ENCODE peak calls at places on chromosomes 16 and 17, in four cellular contexts. One of them, this sample, is unnamed.

GRCh38 chr16:29820730-29821662 is 734 bp downstream of the MVP start:
- DNase-seq in islet precursor cell: no peak
- DNase-seq in activated T-cell treated with anti-CD3 and anti-CD28 coated beads for 1 hour: no peak
- DNase-seq in DMS79: peak
- DNase-seq in this sample: peak

GRCh38 chr16:53945996-53946395 is 242.0 kb downstream of the FTO start:
- DNase-seq in DMS79: no peak
- DNase-seq in activated T-cell treated with anti-CD3 and anti-CD28 coated beads for 1 hour: no peak
- DNase-seq in islet precursor cell: no peak
- DNase-seq in this sample: peak

GRCh38 chr16:57265850-57266530 is 18.5 kb downstream of the PLLP start:
- DNase-seq in activated T-cell treated with anti-CD3 and anti-CD28 coated beads for 1 hour: no peak
- DNase-seq in DMS79: no peak
- DNase-seq in islet precursor cell: no peak
- DNase-seq in this sample: no peak

GRCh38 chr17:30380106-30380420 is 1.3 kb downstream of the CPD start:
- DNase-seq in DMS79: no peak
- DNase-seq in activated T-cell treated with anti-CD3 and anti-CD28 coated beads for 1 hour: no peak
- DNase-seq in islet precursor cell: no peak
- DNase-seq in this sample: peak

GRCh38 chr17:39921323-39921722 is 2.9 kb upstream of the GSDMB start:
- DNase-seq in DMS79: no peak
- DNase-seq in activated T-cell treated with anti-CD3 and anti-CD28 coated beads for 1 hour: no peak
- DNase-seq in islet precursor cell: no peak
- DNase-seq in this sample: no peak

GRCh38 chr17:49612721-49613120 is 37.0 kb downstream of the NXPH3 start:
- DNase-seq in activated T-cell treated with anti-CD3 and anti-CD28 coated beads for 1 hour: no peak
- DNase-seq in islet precursor cell: no peak
- DNase-seq in DMS79: no peak
- DNase-seq in this sample: no peak

GRCh38 chr16:64365448-64365858 is 756.4 kb downstream of the CDH11 start:
- DNase-seq in activated T-cell treated with anti-CD3 and anti-CD28 coated beads for 1 hour: no peak
- DNase-seq in islet precursor cell: no peak
- DNase-seq in DMS79: no peak
- DNase-seq in this sample: no peak

GRCh38 chr16:86117756-86118155 is 218.8 kb downstream of the IRF8 start:
- DNase-seq in islet precursor cell: peak
- DNase-seq in DMS79: no peak
- DNase-seq in activated T-cell treated with anti-CD3 and anti-CD28 coated beads for 1 hour: no peak
- DNase-seq in this sample: no peak